ENCODE peak calls at places on chromosomes 6 and 20, in four cellular contexts. One of them, this sample, is unnamed.

GRCh38 chr6:157374889-157375443 is 6.0 kb upstream of the ZDHHC14 start:
- DNase-seq in fibroblast of lung: peak; percentile 67
- DNase-seq in prostate gland: no peak
- DNase-seq in sigmoid colon: no peak
- DNase-seq in this sample: no peak

GRCh38 chr20:7893019-7893730 is 47.1 kb downstream of the HAO1 start:
- DNase-seq in prostate gland: no peak
- DNase-seq in fibroblast of lung: no peak
- DNase-seq in sigmoid colon: no peak
- DNase-seq in this sample: no peak

GRCh38 chr6:129844118-129844891 is 16.8 kb downstream of the TMEM244 start:
- DNase-seq in prostate gland: no peak
- DNase-seq in sigmoid colon: no peak
- DNase-seq in fibroblast of lung: peak; percentile 83
- DNase-seq in this sample: peak; percentile 35

GRCh38 chr6:106913111-106913510 is 61.4 kb downstream of the CD24 start:
- DNase-seq in sigmoid colon: no peak
- DNase-seq in prostate gland: peak; percentile 90
- DNase-seq in fibroblast of lung: no peak
- DNase-seq in this sample: no peak

GRCh38 chr6:167768471-167769215 is 58.1 kb upstream of the AFDN start:
- DNase-seq in fibroblast of lung: no peak
- DNase-seq in sigmoid colon: peak; percentile 36
- DNase-seq in prostate gland: no peak
- DNase-seq in this sample: no peak

GRCh38 chr6:144500886-144501285 is 215.8 kb downstream of the UTRN start:
- DNase-seq in sigmoid colon: no peak
- DNase-seq in prostate gland: no peak
- DNase-seq in fibroblast of lung: no peak
- DNase-seq in this sample: no peak

GRCh38 chr6:161031721-161032495 is 40.3 kb downstream of the MAP3K4 start:
- DNase-seq in fibroblast of lung: peak; percentile 81
- DNase-seq in sigmoid colon: no peak
- DNase-seq in prostate gland: no peak
- DNase-seq in this sample: no peak

GRCh38 chr6:13494137-13494536 is 6.7 kb upstream of the GFOD1 start:
- DNase-seq in sigmoid colon: no peak
- DNase-seq in prostate gland: no peak
- DNase-seq in fibroblast of lung: no peak
- DNase-seq in this sample: no peak

GRCh38 chr6:166237611-166238010 is 70.0 kb upstream of the TBXT start:
- DNase-seq in prostate gland: no peak
- DNase-seq in sigmoid colon: no peak
- DNase-seq in fibroblast of lung: peak; percentile 14
- DNase-seq in this sample: no peak

GRCh38 chr6:5151295-5151954 is 66.3 kb downstream of the PPP1R3G start:
- DNase-seq in sigmoid colon: no peak
- DNase-seq in prostate gland: no peak
- DNase-seq in fibroblast of lung: no peak
- DNase-seq in this sample: no peak

GRCh38 chr6:47079638-47080037 is 37.5 kb upstream of the ADGRF1 start:
- DNase-seq in sigmoid colon: no peak
- DNase-seq in fibroblast of lung: no peak
- DNase-seq in prostate gland: no peak
- DNase-seq in this sample: peak; percentile 16

GRCh38 chr6:159665868-159666635 is 27.0 kb downstream of the SOD2 start:
- DNase-seq in fibroblast of lung: peak; percentile 65
- DNase-seq in prostate gland: no peak
- DNase-seq in sigmoid colon: no peak
- DNase-seq in this sample: no peak

GRCh38 chr6:25050356-25050755 is 114.6 kb upstream of the RIPOR2 start:
- DNase-seq in prostate gland: no peak
- DNase-seq in sigmoid colon: no peak
- DNase-seq in fibroblast of lung: peak; percentile 91
- DNase-seq in this sample: no peak

GRCh38 chr6:156816505-156816904 is 39.3 kb downstream of the ARID1B start:
- DNase-seq in fibroblast of lung: no peak
- DNase-seq in sigmoid colon: no peak
- DNase-seq in prostate gland: peak; percentile 51
- DNase-seq in this sample: no peak

GRCh38 chr6:167426620-167427019 is 101.7 kb downstream of the TTLL2 start:
- DNase-seq in sigmoid colon: no peak
- DNase-seq in prostate gland: no peak
- DNase-seq in fibroblast of lung: no peak
- DNase-seq in this sample: no peak

GRCh38 chr6:4101298-4101697 is 22.4 kb upstream of the FAM217A start:
- DNase-seq in sigmoid colon: no peak
- DNase-seq in prostate gland: no peak
- DNase-seq in fibroblast of lung: no peak
- DNase-seq in this sample: no peak

GRCh38 chr6:83708970-83709747 is at the start of gene SNAP91:
- DNase-seq in sigmoid colon: peak; percentile 56
- DNase-seq in prostate gland: peak; percentile 43
- DNase-seq in fibroblast of lung: peak; percentile 9
- DNase-seq in this sample: no peak

GRCh38 chr6:147508073-147508870 is at the start of gene SAMD5:
- DNase-seq in sigmoid colon: peak; percentile 70
- DNase-seq in prostate gland: peak; percentile 35
- DNase-seq in fibroblast of lung: peak; percentile 75
- DNase-seq in this sample: no peak

GRCh38 chr6:142794424-142794823 is 150.6 kb downstream of the HIVEP2 start:
- DNase-seq in prostate gland: no peak
- DNase-seq in sigmoid colon: no peak
- DNase-seq in fibroblast of lung: no peak
- DNase-seq in this sample: no peak

GRCh38 chr20:38473353-38473795 is 731 bp downstream of the RALGAPB start:
- DNase-seq in sigmoid colon: no peak
- DNase-seq in fibroblast of lung: peak; percentile 40
- DNase-seq in prostate gland: peak; percentile 21
- DNase-seq in this sample: no peak

GRCh38 chr6:133966654-133967300 is 13.8 kb downstream of the TBPL1 start:
- DNase-seq in prostate gland: no peak
- DNase-seq in fibroblast of lung: no peak
- DNase-seq in sigmoid colon: no peak
- DNase-seq in this sample: no peak

GRCh38 chr20:60446273-60447111 is 488.3 kb downstream of the CDH26 start:
- DNase-seq in fibroblast of lung: peak; percentile 4
- DNase-seq in prostate gland: no peak
- DNase-seq in sigmoid colon: no peak
- DNase-seq in this sample: no peak

GRCh38 chr20:8205996-8206395 is 73.9 kb downstream of the PLCB1 start:
- DNase-seq in fibroblast of lung: no peak
- DNase-seq in sigmoid colon: no peak
- DNase-seq in prostate gland: no peak
- DNase-seq in this sample: no peak

GRCh38 chr6:17724341-17724740 is 17.6 kb upstream of the NUP153 start:
- DNase-seq in fibroblast of lung: no peak
- DNase-seq in prostate gland: no peak
- DNase-seq in sigmoid colon: no peak
- DNase-seq in this sample: no peak

GRCh38 chr20:50008007-50008406 is 25.2 kb downstream of the SNAI1 start:
- DNase-seq in prostate gland: no peak
- DNase-seq in sigmoid colon: no peak
- DNase-seq in fibroblast of lung: no peak
- DNase-seq in this sample: no peak

GRCh38 chr6:154792761-154793160 is 59.5 kb downstream of the SCAF8 start:
- DNase-seq in fibroblast of lung: peak; percentile 25
- DNase-seq in sigmoid colon: no peak
- DNase-seq in prostate gland: no peak
- DNase-seq in this sample: no peak

GRCh38 chr6:73746776-73747175 is 50.8 kb downstream of the CD109 start:
- DNase-seq in fibroblast of lung: peak; percentile 53
- DNase-seq in prostate gland: no peak
- DNase-seq in sigmoid colon: no peak
- DNase-seq in this sample: no peak

GRCh38 chr6:87066449-87067288 is 28.2 kb downstream of the CGA start:
- DNase-seq in sigmoid colon: no peak
- DNase-seq in prostate gland: peak; percentile 23
- DNase-seq in fibroblast of lung: peak; percentile 60
- DNase-seq in this sample: peak; percentile 13

GRCh38 chr6:41976794-41977484 is 35.3 kb upstream of the CCND3 start:
- DNase-seq in prostate gland: no peak
- DNase-seq in fibroblast of lung: peak; percentile 89
- DNase-seq in sigmoid colon: no peak
- DNase-seq in this sample: no peak

GRCh38 chr20:38303908-38304379 is at the start of gene BPI:
- DNase-seq in fibroblast of lung: peak; percentile 48
- DNase-seq in sigmoid colon: peak; percentile 66
- DNase-seq in prostate gland: no peak
- DNase-seq in this sample: no peak

GRCh38 chr6:86017236-86017635 is 374.6 kb upstream of the SYNCRIP start:
- DNase-seq in prostate gland: no peak
- DNase-seq in fibroblast of lung: no peak
- DNase-seq in sigmoid colon: no peak
- DNase-seq in this sample: no peak

GRCh38 chr20:7660165-7660564 is 280.1 kb downstream of the HAO1 start:
- DNase-seq in prostate gland: no peak
- DNase-seq in fibroblast of lung: no peak
- DNase-seq in sigmoid colon: no peak
- DNase-seq in this sample: no peak

GRCh38 chr6:157304840-157305675 is 18.3 kb downstream of the TMEM242 start:
- DNase-seq in fibroblast of lung: peak; percentile 57
- DNase-seq in sigmoid colon: peak; percentile 70
- DNase-seq in prostate gland: no peak
- DNase-seq in this sample: no peak

DNA sequence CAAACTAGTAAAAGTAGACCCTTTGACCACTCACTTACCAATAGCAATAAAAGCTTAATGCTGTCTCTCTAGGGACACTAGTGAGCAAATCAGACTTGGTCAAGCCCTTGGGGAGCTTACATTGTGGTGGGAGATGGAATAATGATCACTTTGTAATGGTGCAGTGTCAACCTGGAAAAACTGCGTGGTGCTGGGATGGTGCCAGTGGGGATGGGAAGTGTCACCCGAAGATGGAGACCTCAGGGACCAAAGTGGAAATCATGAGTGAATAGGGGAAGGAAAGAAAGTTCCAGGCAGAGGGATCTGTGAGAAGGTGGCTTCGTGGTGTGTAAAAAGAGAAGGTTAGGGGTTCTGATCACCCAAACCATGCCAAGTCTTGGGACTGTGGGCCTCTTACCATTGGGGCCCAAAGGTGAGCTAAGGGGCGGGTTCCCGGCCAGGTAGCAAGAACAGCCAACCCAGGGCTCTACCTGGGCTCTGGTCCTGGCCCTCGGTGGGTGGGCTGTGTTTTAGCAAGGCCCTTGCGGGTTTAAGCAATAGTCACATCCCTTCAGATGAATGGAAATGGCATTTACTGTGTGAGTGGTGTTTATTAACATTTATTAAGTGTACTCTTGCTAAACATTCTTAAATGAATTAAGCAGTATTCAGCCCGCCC is 15.5 kb downstream of the DYNLRB1 start:
- DNase-seq in fibroblast of lung: no peak
- DNase-seq in prostate gland: no peak
- DNase-seq in sigmoid colon: peak; percentile 49
- DNase-seq in this sample: no peak
- H3K36me3 ChIP-seq in fibroblast of lung: peaks cover 41% of the 10 kb centered on the region
- H3K36me3 ChIP-seq in prostate gland: peaks cover 25% of the 10 kb centered on the region
- H3K36me3 ChIP-seq in sigmoid colon: peaks cover 44% of the 10 kb centered on the region
- H3K36me3 ChIP-seq in this sample: peaks cover 27% of the 10 kb centered on the region

DNA sequence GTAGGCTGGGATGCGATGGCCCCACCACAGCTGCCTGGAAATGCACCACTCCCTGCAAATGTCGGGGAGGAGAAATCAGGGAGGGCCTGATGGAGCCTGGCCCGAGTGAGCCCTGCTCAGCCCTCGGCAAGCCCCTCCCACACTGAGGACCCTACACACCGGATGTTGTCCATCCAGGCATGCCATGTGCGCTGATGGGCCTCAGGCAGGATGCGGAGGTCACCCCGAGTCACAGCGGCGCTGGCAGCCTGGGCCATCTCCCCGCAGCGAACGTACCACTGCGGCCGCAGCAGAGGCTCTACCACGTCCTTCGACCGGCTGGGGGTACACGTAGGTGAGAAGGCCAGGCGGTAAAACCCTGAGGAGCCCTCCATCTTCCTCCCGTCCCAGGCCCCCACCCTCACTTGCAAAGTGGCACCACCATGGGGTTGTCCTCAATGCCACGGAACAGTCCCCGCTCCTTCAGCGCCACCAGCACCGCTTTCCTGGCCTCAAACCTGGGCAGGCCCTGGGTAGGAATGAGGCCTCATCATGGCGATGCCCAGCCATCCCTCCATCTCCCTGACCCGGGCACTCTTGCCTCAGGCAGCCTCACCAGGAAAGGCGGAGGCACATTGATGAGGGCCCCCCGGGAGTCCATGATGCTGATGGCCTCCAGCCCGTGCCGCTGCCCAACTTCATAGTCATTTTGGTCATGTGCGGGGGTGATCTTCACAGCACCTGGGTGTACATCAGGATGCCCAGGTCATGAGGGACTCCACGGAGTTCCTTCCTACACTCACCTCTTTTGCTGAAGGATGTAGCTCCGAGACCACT is 5.2 kb upstream of the VWA7 start:
- DNase-seq in sigmoid colon: no peak
- DNase-seq in prostate gland: no peak
- DNase-seq in fibroblast of lung: no peak
- DNase-seq in this sample: no peak
- H3K36me3 ChIP-seq in sigmoid colon: peaks cover 53% of the 10 kb centered on the region
- H3K36me3 ChIP-seq in prostate gland: peaks cover 5% of the 10 kb centered on the region
- H3K36me3 ChIP-seq in fibroblast of lung: peaks cover 27% of the 10 kb centered on the region
- H3K36me3 ChIP-seq in this sample: peaks cover 53% of the 10 kb centered on the region

GRCh38 chr20:34104059-34104458 is 8.0 kb downstream of the EIF2S2 start:
- DNase-seq in fibroblast of lung: no peak
- DNase-seq in sigmoid colon: no peak
- DNase-seq in prostate gland: no peak
- DNase-seq in this sample: no peak
- H3K36me3 ChIP-seq in fibroblast of lung: peaks cover 10% of the 10 kb centered on the region
- H3K36me3 ChIP-seq in sigmoid colon: peaks cover 35% of the 10 kb centered on the region
- H3K36me3 ChIP-seq in prostate gland: peaks cover 3% of the 10 kb centered on the region
- H3K36me3 ChIP-seq in this sample: peaks cover 12% of the 10 kb centered on the region

DNA sequence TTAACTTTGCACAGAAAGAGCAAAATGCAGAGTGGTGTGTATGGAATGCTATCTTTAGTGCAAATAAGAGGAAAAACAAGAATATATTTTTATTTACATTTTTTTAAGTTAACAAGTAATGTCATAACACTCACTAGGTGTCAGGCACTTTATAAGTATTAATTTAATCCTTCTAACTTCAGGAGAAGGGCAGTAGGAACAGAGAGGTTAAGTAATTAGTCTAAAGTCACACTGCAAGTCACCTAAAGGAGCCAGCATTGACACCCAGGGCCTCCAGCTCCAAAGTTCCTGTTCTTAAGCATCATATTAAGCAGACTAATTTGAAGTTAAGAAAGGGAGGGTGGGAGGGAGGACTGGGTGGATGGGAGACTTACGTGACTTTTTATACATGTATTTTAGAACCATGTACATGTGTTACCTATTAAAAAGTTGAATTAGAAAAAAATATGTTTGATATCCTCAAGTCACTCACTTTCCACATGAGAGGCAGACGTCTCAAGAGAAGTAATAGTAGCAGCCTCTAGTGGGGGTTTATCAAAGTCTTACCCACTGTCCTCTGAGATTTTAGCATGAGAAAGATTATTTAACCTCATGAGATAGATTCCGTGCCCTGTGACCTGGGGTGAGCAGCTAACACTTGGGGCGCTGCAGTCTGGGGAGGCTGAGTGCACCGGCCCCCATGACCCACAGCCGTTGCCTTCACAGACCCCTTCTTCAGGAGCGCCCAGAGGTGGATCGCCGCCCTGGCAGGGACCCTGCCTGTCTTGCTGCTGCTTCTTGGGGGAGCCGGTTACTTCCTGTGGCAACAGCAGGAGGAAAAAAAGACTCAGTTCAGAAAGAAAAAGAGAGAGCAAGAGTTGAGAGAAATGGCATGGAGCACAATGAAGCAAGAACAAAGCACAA is 7.0 kb downstream of the BTN3A1 start:
- DNase-seq in sigmoid colon: no peak
- DNase-seq in prostate gland: no peak
- DNase-seq in fibroblast of lung: no peak
- DNase-seq in this sample: no peak
- H3K36me3 ChIP-seq in sigmoid colon: peaks cover 9% of the 10 kb centered on the region
- H3K36me3 ChIP-seq in prostate gland: no peaks in the 10 kb centered on the region
- H3K36me3 ChIP-seq in fibroblast of lung: peaks cover 18% of the 10 kb centered on the region
- H3K36me3 ChIP-seq in this sample: no peaks in the 10 kb centered on the region